ENCODE peak calls at places on chromosomes 16 and 17, in nine cellular contexts. J, K, W, Y, C, T, R, F and I are unnamed samples.

GRCh38 chr17:57639381-57639780 is 105.7 kb downstream of the CCDC182 start:
- DNase-seq in J (no peak), K (no peak), W (no peak), Y (no peak), C (no peak), T (no peak), R (no peak), F (no peak), I (no peak)

GRCh38 chr17:76014100-76014924 is 12.8 kb downstream of the EVPL start:
- DNase-seq in J (peak; percentile 89), K (peak; percentile 77), W (peak; percentile 68), Y (peak; percentile 51), C (peak; percentile 80), T (peak; percentile 65), R (peak; percentile 48), F (peak; percentile 81), I (peak; percentile 71)

GRCh38 chr17:74449773-74450172 is 16.7 kb upstream of the CD300A start:
- DNase-seq in J (no peak), K (no peak), W (no peak), Y (no peak), C (no peak), T (no peak), R (no peak), F (peak; percentile 32), I (no peak)

GRCh38 chr17:17836818-17837379 is at the start of gene SREBF1:
- DNase-seq in J (peak; percentile 60), K (peak; percentile 55), W (no peak), Y (peak; percentile 44), C (peak; percentile 52), T (no peak), R (no peak), F (peak; percentile 80), I (peak; percentile 56)

GRCh38 chr16:48113471-48113870 is 42.3 kb downstream of the ABCC12 start:
- DNase-seq in J (no peak), K (no peak), W (no peak), Y (no peak), C (no peak), T (no peak), R (no peak), F (no peak), I (no peak)

GRCh38 chr17:67111808-67112207 is 67.5 kb downstream of the CACNG1 start:
- DNase-seq in J (no peak), K (no peak), W (no peak), Y (no peak), C (no peak), T (no peak), R (no peak), F (no peak), I (no peak)

GRCh38 chr17:82805254-82805653 is 34.6 kb downstream of the ZNF750 start:
- DNase-seq in J (no peak), K (no peak), W (no peak), Y (no peak), C (no peak), T (no peak), R (no peak), F (no peak), I (no peak)

GRCh38 chr16:70753228-70753627 is 47.7 kb downstream of the VAC14 start:
- DNase-seq in J (no peak), K (no peak), W (no peak), Y (no peak), C (no peak), T (no peak), R (no peak), F (no peak), I (no peak)

GRCh38 chr17:8072339-8072726 is 15.2 kb downstream of the ALOX12B start:
- DNase-seq in J (no peak), K (no peak), W (no peak), Y (no peak), C (no peak), T (no peak), R (no peak), F (peak; percentile 34), I (no peak)

GRCh38 chr16:9113707-9114106 is 22.3 kb downstream of the HAPSTR1 start:
- DNase-seq in J (no peak), K (no peak), W (no peak), Y (no peak), C (no peak), T (no peak), R (no peak), F (no peak), I (no peak)

GRCh38 chr17:6464446-6465041 is 20.3 kb downstream of the PIMREG start:
- DNase-seq in J (no peak), K (no peak), W (no peak), Y (no peak), C (no peak), T (no peak), R (no peak), F (peak; percentile 37), I (no peak)

GRCh38 chr17:61201211-61201610 is 198.4 kb upstream of the TBX2 start:
- DNase-seq in J (no peak), K (no peak), W (no peak), Y (no peak), C (peak; percentile 71), T (no peak), R (peak; percentile 93), F (no peak), I (no peak)

GRCh38 chr16:68097895-68098294 is 12.7 kb downstream of the NFATC3 start:
- DNase-seq in J (no peak), K (no peak), W (no peak), Y (no peak), C (no peak), T (no peak), R (no peak), F (no peak), I (no peak)

GRCh38 chr16:85422124-85422373 is 191.1 kb upstream of the GSE1 start:
- DNase-seq in J (peak; percentile 81), K (no peak), W (no peak), Y (no peak), C (no peak), T (no peak), R (no peak), F (peak; percentile 31), I (no peak)

GRCh38 chr16:4386951-4387565 is 15.4 kb downstream of the VASN start:
- DNase-seq in J (no peak), K (no peak), W (no peak), Y (no peak), C (no peak), T (no peak), R (no peak), F (no peak), I (no peak)